ENCODE peak calls at places on chromosomes 3 and 15, in nine cellular contexts. I is choroid plexus epithelial cell, Y is heart left ventricle, N is esophagus muscularis mucosa, J is OCI-LY7, S is fibroblast of lung, V is cardiac fibroblast, H is AG10803, B is GM23338. E is an unnamed sample.

GRCh38 chr3:133293397-133294107 is 106.3 kb upstream of the BFSP2 start:
- DNase-seq in H (no peak), Y (no peak), S (peak), B (no peak), N (no peak), I (no peak), V (no peak), J (no peak), E (no peak)

GRCh38 chr3:195106418-195106906 is 164.5 kb downstream of the XXYLT1 start:
- DNase-seq in J (peak), I (peak), Y (peak), S (peak), V (peak), H (peak), B (peak), N (peak), E (peak)

GRCh38 chr3:33105341-33105943 is 8.4 kb upstream of the CRTAP start:
- DNase-seq in J (no peak), N (no peak), H (peak), V (no peak), S (no peak), Y (no peak), I (no peak), B (no peak), E (no peak)

GRCh38 chr3:11774296-11774877 is 72.3 kb downstream of the TAMM41 start:
- DNase-seq in I (peak), N (no peak), H (peak), J (peak), Y (no peak), S (peak), V (peak), B (peak), E (peak)

GRCh38 chr3:193951859-193952258 is 184.1 kb upstream of the HES1 start:
- DNase-seq in B (no peak), I (no peak), S (peak), J (no peak), N (no peak), V (no peak), Y (no peak), H (no peak), E (peak)

GRCh38 chr3:134002326-134002725 is 27.4 kb downstream of the SLCO2A1 start:
- DNase-seq in N (no peak), J (no peak), H (peak), B (no peak), Y (no peak), V (peak), S (peak), I (peak), E (peak)

GRCh38 chr15:75022808-75023193 is 589 bp upstream of the PPCDC start:
- DNase-seq in H (no peak), B (no peak), Y (no peak), V (no peak), J (no peak), I (no peak), N (no peak), S (no peak), E (no peak)

GRCh38 chr15:32029862-32030781 is at the start of gene CHRNA7:
- DNase-seq in B (peak), H (peak), N (no peak), S (peak), Y (peak), J (peak), V (peak), I (peak), E (peak)

GRCh38 chr3:112629425-112629824 is 11.5 kb downstream of the CCDC80 start:
- DNase-seq in H (peak), B (no peak), V (peak), Y (peak), N (no peak), S (peak), J (no peak), I (peak), E (peak)

GRCh38 chr15:60620707-60621106 is 141.8 kb upstream of the ICE2 start:
- DNase-seq in I (no peak), B (peak), H (peak), V (peak), J (no peak), S (peak), N (no peak), Y (no peak), E (peak)

GRCh38 chr15:34239151-34239761 is 14.4 kb downstream of the EMC4 start:
- DNase-seq in I (peak), N (no peak), J (no peak), H (peak), V (peak), Y (no peak), B (peak), S (peak), E (peak)

GRCh38 chr15:83886321-83886720 is 232.4 kb downstream of the ADAMTSL3 start:
- DNase-seq in J (no peak), H (no peak), Y (no peak), B (no peak), I (no peak), S (no peak), V (no peak), N (no peak), E (no peak)

GRCh38 chr3:184289426-184289938 is 9.6 kb upstream of the PSMD2 start:
- DNase-seq in I (peak), H (peak), J (peak), S (peak), V (peak), Y (peak), B (peak), N (no peak), E (peak)

GRCh38 chr15:78925956-78926743 is 18.7 kb downstream of the CTSH start:
- DNase-seq in Y (no peak), S (no peak), V (no peak), H (no peak), B (peak), J (no peak), N (no peak), I (no peak), E (no peak)

GRCh38 chr3:190517696-190518095 is 3.8 kb downstream of the IL1RAP start:
- DNase-seq in Y (no peak), B (no peak), J (no peak), N (no peak), S (peak), H (peak), V (peak), I (peak), E (peak)

GRCh38 chr15:84079885-84080777 is 155.4 kb upstream of the GOLGA6L4 start:
- DNase-seq in J (peak), N (no peak), V (peak), H (peak), Y (peak), B (peak), I (peak), S (peak), E (peak)

GRCh38 chr3:33064929-33065328 is 32.0 kb downstream of the GLB1 start:
- DNase-seq in J (peak), Y (no peak), H (no peak), N (peak), I (no peak), B (no peak), S (no peak), V (no peak), E (no peak)

GRCh38 chr3:51683566-51683965 is 12.5 kb downstream of the TEX264 start:
- DNase-seq in N (no peak), S (no peak), Y (no peak), J (no peak), V (no peak), B (no peak), H (no peak), I (no peak), E (no peak)

GRCh38 chr15:50884583-50884982 is 23.9 kb upstream of the AP4E1 start:
- DNase-seq in J (no peak), Y (no peak), S (peak), I (peak), N (no peak), B (no peak), H (peak), V (no peak), E (peak)

GRCh38 chr3:72629191-72629611 is 219.0 kb downstream of the SHQ1 start:
- DNase-seq in V (peak), B (no peak), H (no peak), J (peak), S (peak), Y (no peak), I (no peak), N (no peak), E (peak)

GRCh38 chr3:23588547-23588946 is 217.2 kb upstream of the UBE2E1 start:
- DNase-seq in V (no peak), J (no peak), S (no peak), B (no peak), N (peak), Y (no peak), I (no peak), H (no peak), E (peak)

GRCh38 chr3:107666853-107667252 is 144.1 kb downstream of the BBX start:
- DNase-seq in I (no peak), B (no peak), N (no peak), H (no peak), S (no peak), V (no peak), J (no peak), Y (no peak), E (no peak)

GRCh38 chr15:77974416-77975331 is 102.8 kb downstream of the TBC1D2B start:
- DNase-seq in J (no peak), H (no peak), Y (no peak), N (no peak), S (no peak), B (no peak), V (no peak), I (no peak), E (no peak)

GRCh38 chr15:25170113-25170731 is 215.4 kb downstream of the SNRPN start:
- DNase-seq in H (no peak), B (no peak), S (no peak), I (no peak), N (peak), V (no peak), J (no peak), Y (no peak), E (no peak)

GRCh38 chr3:189404797-189405484 is 226.2 kb upstream of the TP63 start:
- DNase-seq in S (no peak), B (no peak), N (no peak), I (no peak), Y (no peak), H (no peak), V (no peak), J (no peak), E (peak)

GRCh38 chr3:197718904-197719303 is 17.8 kb downstream of the RUBCN start:
- DNase-seq in Y (no peak), H (peak), V (peak), B (no peak), N (no peak), S (peak), I (peak), J (no peak), E (peak)

GRCh38 chr3:167473863-167474262 is at the start of gene SERPINI2:
- DNase-seq in I (no peak), B (no peak), H (no peak), Y (no peak), V (no peak), J (no peak), N (no peak), S (no peak), E (no peak)

GRCh38 chr3:101848326-101848725 is 988 bp upstream of the NFKBIZ start:
- DNase-seq in N (no peak), J (no peak), B (no peak), H (no peak), Y (no peak), I (no peak), V (no peak), S (no peak), E (no peak)

DNA sequence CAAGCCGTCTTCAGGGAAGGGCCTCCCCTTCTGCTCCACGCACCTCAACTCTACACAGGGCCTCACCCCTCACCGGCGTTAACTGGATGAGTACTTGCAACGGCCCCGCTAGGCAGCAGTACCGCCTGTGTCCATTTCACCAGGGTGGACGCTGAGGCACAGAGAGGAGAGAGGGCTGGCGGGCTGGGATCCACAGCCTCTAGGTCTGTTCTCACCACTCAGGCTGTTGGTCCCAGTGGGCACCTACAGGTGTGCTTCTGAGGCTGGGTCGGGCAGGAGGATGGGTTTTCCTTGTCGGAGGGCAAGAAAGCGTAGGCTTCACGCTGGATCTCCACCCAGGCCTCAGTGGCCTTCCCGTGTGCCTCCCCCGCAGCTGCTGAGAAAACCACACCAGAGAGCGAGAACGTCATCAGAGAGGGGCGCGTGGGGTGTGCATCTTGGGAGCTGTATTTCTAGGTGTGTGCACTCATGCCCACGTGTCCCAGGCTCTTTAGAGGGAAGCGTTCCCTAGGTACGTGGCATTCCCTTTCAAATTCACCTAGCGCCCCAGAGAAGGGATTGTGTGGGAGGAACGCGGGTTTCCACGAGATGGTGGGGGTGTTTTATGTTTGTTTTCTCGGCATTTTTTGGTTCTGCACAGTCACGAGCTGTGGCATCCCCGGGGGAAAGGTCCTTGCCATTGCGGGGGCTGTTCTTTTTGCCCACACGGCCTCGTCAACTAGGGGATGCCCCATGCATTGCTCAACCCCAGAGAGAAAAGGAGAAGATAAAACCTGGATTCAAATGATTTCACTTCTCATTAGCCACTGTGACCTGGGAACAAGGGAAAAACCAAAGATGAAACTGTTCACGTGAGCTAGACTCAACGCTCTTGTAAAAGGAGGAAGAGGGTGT is 67.7 kb downstream of the MGLL start:
- DNase-seq in I (no peak), N (no peak), H (no peak), Y (no peak), S (no peak), V (no peak), B (no peak), J (no peak), E (no peak)
- H3K4me3 ChIP-seq in I (no peak), N (no peak), H (no peak), Y (no peak), S (no peak), V (no peak), B (no peak), J (no peak), E (no peak)

DNA sequence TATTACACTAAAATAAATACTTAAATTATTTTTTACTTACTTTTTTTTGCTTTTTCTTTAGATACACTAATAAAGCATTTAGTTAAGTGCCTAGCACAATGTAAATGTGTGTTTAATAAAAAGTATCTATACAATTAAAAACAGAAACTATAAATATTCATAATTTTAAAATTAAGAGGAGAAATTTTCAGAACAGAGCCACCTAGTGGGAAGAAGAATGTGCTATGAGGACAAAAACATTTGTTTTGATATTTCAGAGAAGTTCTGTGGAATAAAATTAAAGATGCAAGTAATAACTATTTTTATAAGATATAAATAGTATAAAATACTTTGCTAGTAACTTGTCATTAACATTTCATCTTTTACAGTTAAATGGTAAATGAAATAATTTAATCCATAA is 33.6 kb upstream of the PLSCR5 start:
- DNase-seq in B (no peak), H (no peak), S (no peak), I (peak), N (no peak), J (peak), V (no peak), Y (no peak), E (no peak)
- TF ChIP-seq CTCF in B (no peak), H (peak), S (peak), I (no peak), N (no peak), J (peak), V (peak), Y (no peak), E (no peak)

GRCh38 chr3:22371592-22372291 is 620.7 kb upstream of the ZNF385D start:
- DNase-seq in I (no peak), V (no peak), J (no peak), B (peak), Y (no peak), H (no peak), N (no peak), S (no peak), E (no peak)
- H3K4me3 ChIP-seq in I (peak), V (peak), J (no peak), B (peak), Y (peak), H (no peak), N (peak), S (peak), E (no peak)

DNA sequence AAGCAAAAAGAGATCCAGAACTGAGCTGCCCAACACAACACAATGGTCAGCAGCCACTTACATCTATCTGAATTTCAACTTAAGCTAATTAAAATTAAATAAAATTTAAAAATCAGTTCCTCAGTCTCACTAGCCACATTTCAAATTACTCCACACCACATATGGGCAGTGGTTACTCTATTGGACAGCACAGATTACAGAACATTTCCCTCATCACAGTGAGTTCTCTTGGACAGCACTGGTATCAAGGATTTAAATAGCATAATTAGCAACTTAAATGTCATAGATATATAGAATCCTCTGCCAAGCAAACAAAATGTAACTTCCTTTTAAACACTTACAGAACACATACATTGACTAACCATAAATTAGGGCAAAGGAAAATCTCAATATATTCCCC is 64.4 kb downstream of the KBTBD12 start:
- DNase-seq in H (no peak), V (no peak), N (no peak), B (no peak), J (no peak), Y (no peak), I (no peak), S (no peak), E (no peak)
- TF ChIP-seq CTCF in H (no peak), V (no peak), N (no peak), B (no peak), J (no peak), Y (no peak), I (no peak), S (no peak), E (no peak)

GRCh38 chr3:12866836-12867235 is 25.5 kb upstream of the RPL32 start:
- DNase-seq in J (no peak), H (no peak), I (no peak), S (no peak), V (no peak), Y (no peak), B (no peak), N (no peak), E (no peak)

GRCh38 chr3:12871404-12871983 is 30.1 kb upstream of the RPL32 start:
- DNase-seq in S (no peak), N (no peak), Y (no peak), H (no peak), J (no peak), V (no peak), I (no peak), B (no peak), E (no peak)

GRCh38 chr3:12870942-12871341 is 29.6 kb upstream of the RPL32 start:
- DNase-seq in B (no peak), N (no peak), H (peak), J (peak), S (no peak), V (no peak), Y (peak), I (no peak), E (no peak)

GRCh38 chr3:12868039-12869024 is 27.0 kb upstream of the RPL32 start:
- DNase-seq in I (peak), N (no peak), V (peak), Y (peak), H (peak), S (peak), B (peak), J (peak), E (peak)

DNA sequence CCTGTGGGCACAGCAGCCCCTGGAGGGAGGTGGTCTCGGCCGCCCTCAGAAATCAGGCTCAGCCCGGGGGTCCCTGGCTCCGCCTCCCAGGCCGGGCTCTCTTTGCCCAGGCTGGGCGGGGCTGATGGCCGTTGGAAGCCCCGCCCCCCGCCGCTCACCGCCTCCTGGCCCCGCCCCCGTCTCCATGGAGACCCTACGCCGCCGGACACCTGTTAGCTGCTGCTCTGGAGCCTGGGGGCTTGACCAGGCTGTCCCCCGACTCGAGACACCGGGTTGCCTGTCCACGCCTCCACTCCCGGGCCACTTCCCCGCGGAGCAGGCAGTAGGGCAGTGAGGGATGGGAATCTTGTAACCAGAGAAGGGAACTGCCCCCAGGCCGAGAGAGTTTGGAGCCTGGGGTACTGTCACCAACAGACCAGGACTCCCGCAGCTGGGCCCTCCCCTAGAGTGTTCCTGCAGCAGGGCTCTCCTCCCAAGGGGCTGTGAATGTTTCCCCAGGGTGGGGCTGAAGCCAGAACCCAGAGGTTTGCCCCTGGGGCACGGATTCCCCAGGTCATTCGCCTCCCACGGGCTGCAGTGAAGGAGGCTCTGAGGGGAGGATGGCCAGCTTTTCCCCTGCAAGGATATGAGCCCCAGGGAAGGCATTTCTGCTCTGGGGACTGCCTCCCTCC is 27.8 kb upstream of the RPL32 start:
- DNase-seq in B (peak), N (no peak), H (no peak), V (peak), J (peak), Y (peak), S (no peak), I (peak), E (peak)
- H3K4me3 ChIP-seq in B (peak), N (peak), H (no peak), V (no peak), J (no peak), Y (peak), S (no peak), I (peak), E (no peak)

E was measured in epithelial cell of esophagus.